ENCODE peak calls at places on chromosomes 5 and 9, in seven cellular contexts. T is endothelial cell of umbilical vein; N is fibroblast of pulmonary artery; Y is endothelial cell; K is CD8-positive, alpha-beta T cell; A is B cell; Z is GM23338. M is an unnamed sample.

GRCh38 chr9:86259557-86259956 is at the start of gene C9orf153:
- DNase-seq in K (no peak), Z (no peak), T (no peak), Y (no peak), N (no peak), A (no peak), M (no peak)

GRCh38 chr9:16487915-16488314 is 382.6 kb downstream of the BNC2 start:
- DNase-seq in T (no peak), Y (no peak), Z (no peak), N (no peak), K (no peak), A (no peak), M (no peak)

GRCh38 chr5:40437452-40437861 is 242.3 kb upstream of the PTGER4 start:
- DNase-seq in K (no peak), A (peak), Z (no peak), Y (no peak), N (peak), T (no peak), M (peak)

GRCh38 chr5:34718516-34718915 is 62.4 kb downstream of the RAI14 start:
- DNase-seq in K (no peak), A (no peak), N (no peak), T (no peak), Z (peak), Y (no peak), M (no peak)

GRCh38 chr5:83715316-83716060 is 5.2 kb downstream of the HAPLN1 start:
- DNase-seq in N (no peak), A (no peak), T (no peak), Z (no peak), Y (no peak), K (no peak), M (no peak)

GRCh38 chr9:68851657-68852056 is 146.6 kb downstream of the PIP5K1B start:
- DNase-seq in T (no peak), Y (no peak), K (no peak), Z (no peak), A (no peak), N (no peak), M (no peak)

GRCh38 chr5:177473461-177473991 is at the start of gene DBN1:
- DNase-seq in T (peak), Z (peak), N (peak), A (no peak), Y (peak), K (no peak), M (peak)

GRCh38 chr5:139752506-139753350 is 42.9 kb upstream of the PSD2 start:
- DNase-seq in N (no peak), Z (no peak), T (no peak), K (no peak), A (no peak), Y (no peak), M (no peak)

GRCh38 chr9:70924905-70925547 is 196.4 kb downstream of the TRPM3 start:
- DNase-seq in Y (peak), N (peak), Z (peak), K (no peak), T (peak), A (peak), M (peak)

GRCh38 chr5:10933141-10933540 is 172.1 kb upstream of the DAP start:
- DNase-seq in Z (no peak), A (no peak), K (no peak), T (no peak), N (no peak), Y (no peak), M (no peak)

GRCh38 chr9:72185561-72185960 is 36.3 kb downstream of the GDA start:
- DNase-seq in N (no peak), A (no peak), Y (no peak), K (no peak), Z (no peak), T (no peak), M (no peak)

GRCh38 chr5:116130471-116130870 is 45.6 kb downstream of the COMMD10 start:
- DNase-seq in N (peak), Y (no peak), T (no peak), Z (no peak), A (no peak), K (no peak), M (no peak)

GRCh38 chr5:177510567-177511053 is 984 bp upstream of the DOK3 start:
- DNase-seq in Y (no peak), K (no peak), A (peak), T (no peak), N (no peak), Z (no peak), M (no peak)

GRCh38 chr5:128358826-128359225 is 179.2 kb downstream of the FBN2 start:
- DNase-seq in T (no peak), K (no peak), A (no peak), Z (no peak), Y (no peak), N (no peak), M (no peak)

GRCh38 chr5:39605966-39606591 is 181.3 kb upstream of the DAB2 start:
- DNase-seq in N (peak), A (no peak), T (peak), Y (no peak), Z (no peak), K (no peak), M (no peak)

GRCh38 chr5:55850839-55851674 is at the start of gene IL31RA:
- DNase-seq in K (no peak), A (no peak), Z (no peak), T (peak), Y (no peak), N (peak), M (no peak)

GRCh38 chr5:107067391-107067790 is 603.3 kb downstream of the EFNA5 start:
- DNase-seq in T (no peak), Z (peak), Y (no peak), N (no peak), K (no peak), A (no peak), M (no peak)

GRCh38 chr5:56302027-56302426 is 68.9 kb upstream of the ANKRD55 start:
- DNase-seq in A (no peak), Y (no peak), N (peak), Z (no peak), K (no peak), T (peak), M (no peak)

GRCh38 chr5:124061663-124062062 is 549.7 kb downstream of the CSNK1G3 start:
- DNase-seq in K (no peak), A (no peak), Y (no peak), Z (no peak), N (peak), T (no peak), M (no peak)

GRCh38 chr9:13279284-13280162 is at the start of gene MPDZ:
- DNase-seq in Z (peak), K (no peak), N (peak), A (no peak), Y (peak), T (peak), M (peak)

GRCh38 chr5:1268666-1269065 is 26.2 kb downstream of the TERT start:
- DNase-seq in T (no peak), N (no peak), A (no peak), Z (no peak), Y (no peak), K (peak), M (no peak)

GRCh38 chr5:58582411-58583393 is at the start of gene RAB3C:
- DNase-seq in Z (peak), N (peak), T (peak), A (peak), K (no peak), Y (peak), M (peak)

GRCh38 chr5:43043400-43043756 is 3.3 kb upstream of the ANXA2R start:
- DNase-seq in N (no peak), K (no peak), T (no peak), Z (no peak), Y (no peak), A (no peak), M (no peak)

GRCh38 chr5:43041669-43042175 is 1.6 kb upstream of the ANXA2R start:
- DNase-seq in Y (peak), K (no peak), T (peak), Z (peak), N (peak), A (peak), M (no peak)

GRCh38 chr5:43041131-43041668 is 1.1 kb upstream of the ANXA2R start:
- DNase-seq in T (no peak), N (peak), K (no peak), A (peak), Z (no peak), Y (no peak), M (no peak)

GRCh38 chr5:43042626-43043399 is 2.7 kb upstream of the ANXA2R start:
- DNase-seq in N (peak), Z (peak), Y (peak), T (peak), K (peak), A (peak), M (peak)

GRCh38 chr5:43042176-43042625 is 2.1 kb upstream of the ANXA2R start:
- DNase-seq in Y (peak), A (peak), T (no peak), N (peak), Z (peak), K (peak), M (peak)
- TF ChIP-seq CTCF in Y (no peak), A (no peak), T (peak), N (peak), Z (no peak), K (no peak), M (peak)

GRCh38 chr5:94154672-94155071 is 413.3 kb upstream of the POU5F2 start:
- DNase-seq in N (no peak), Y (no peak), T (no peak), Z (no peak), K (no peak), A (no peak), M (no peak)

GRCh38 chr5:94159144-94159543 is 417.7 kb upstream of the POU5F2 start:
- DNase-seq in Y (no peak), T (no peak), K (no peak), A (no peak), N (no peak), Z (peak), M (no peak)

GRCh38 chr5:94153736-94154450 is 412.5 kb upstream of the POU5F2 start:
- DNase-seq in K (no peak), Z (no peak), Y (no peak), T (no peak), A (no peak), N (peak), M (no peak)

GRCh38 chr5:94157704-94158608 is 416.6 kb upstream of the POU5F2 start:
- DNase-seq in T (no peak), A (no peak), Y (no peak), K (no peak), Z (peak), N (no peak), M (no peak)
- TF ChIP-seq CTCF in T (no peak), A (no peak), Y (no peak), K (no peak), Z (peak), N (no peak), M (no peak)

GRCh38 chr5:172288465-172288864 is 4.9 kb upstream of the UBTD2 start:
- DNase-seq in N (no peak), T (no peak), Z (no peak), K (no peak), A (no peak), Y (no peak), M (no peak)

GRCh38 chr5:172293745-172294342 is 10.3 kb upstream of the UBTD2 start:
- DNase-seq in Y (no peak), N (no peak), Z (no peak), T (no peak), K (no peak), A (no peak), M (no peak)

GRCh38 chr5:172294831-172295230 is 11.3 kb upstream of the UBTD2 start:
- DNase-seq in T (no peak), N (no peak), Z (no peak), Y (no peak), A (no peak), K (no peak), M (no peak)

GRCh38 chr5:172293054-172293744 is 9.6 kb upstream of the UBTD2 start:
- DNase-seq in Z (peak), T (peak), A (peak), Y (peak), N (peak), K (peak), M (peak)
- TF ChIP-seq CTCF in Z (peak), T (peak), A (peak), Y (peak), N (peak), K (peak), M (peak)

GRCh38 chr9:101457003-101457402 is 21.4 kb upstream of the ALDOB start:
- DNase-seq in Y (no peak), K (no peak), A (no peak), N (no peak), T (no peak), Z (peak), M (no peak)
- TF ChIP-seq CTCF in Y (no peak), K (no peak), A (no peak), N (no peak), T (no peak), Z (peak), M (no peak)

DNA sequence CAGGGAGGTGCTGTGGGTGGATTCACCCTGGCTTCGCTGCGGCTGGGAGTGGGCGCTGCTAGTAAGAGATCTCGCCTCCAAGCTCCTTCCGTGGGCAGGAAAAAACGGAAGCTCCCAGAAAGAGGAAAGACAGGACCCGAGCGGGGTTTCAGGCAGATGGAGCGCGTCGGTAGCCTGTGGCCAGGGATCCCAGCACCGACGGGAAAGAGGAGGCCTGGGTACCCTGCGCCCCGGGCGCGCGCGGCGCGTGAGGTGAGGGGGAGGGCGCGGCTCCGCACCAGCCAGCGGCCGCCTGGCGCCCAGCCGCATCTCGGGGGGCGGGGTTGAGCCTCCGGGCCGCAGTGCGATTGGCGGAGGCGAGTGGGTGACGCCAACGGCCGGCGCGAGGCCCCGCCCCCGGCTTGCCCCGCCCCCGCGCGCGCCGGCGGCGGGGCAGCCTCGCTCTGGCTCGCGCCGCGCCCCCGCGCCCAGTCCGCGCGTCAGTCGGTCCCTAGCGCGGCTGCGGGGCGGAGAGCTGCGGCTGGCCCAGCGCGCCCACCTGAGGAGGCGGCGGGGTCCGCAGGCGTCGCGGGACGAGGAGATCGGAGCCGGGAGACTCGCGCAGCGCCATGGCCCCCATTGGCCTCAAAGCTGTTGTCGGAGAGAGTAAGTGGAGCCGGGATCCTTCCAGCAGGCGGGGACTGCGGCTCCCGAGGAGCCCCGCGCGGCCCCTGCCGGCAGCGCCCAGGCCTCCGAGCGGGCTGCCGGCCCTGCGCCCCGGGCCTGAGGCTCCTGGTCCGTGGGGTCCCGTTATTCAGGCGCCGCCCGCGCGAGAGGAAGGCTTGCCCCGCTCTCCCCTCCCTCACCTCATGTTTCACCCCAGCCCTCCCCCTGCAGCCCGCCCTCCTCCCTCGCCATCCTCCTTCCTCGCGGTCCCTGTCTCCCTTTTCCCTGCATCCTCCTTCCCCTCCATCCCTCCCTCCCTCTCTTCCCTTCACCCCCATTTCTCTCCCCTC is at the start of gene STXBP1:
- DNase-seq in Z (peak), A (peak), T (peak), K (peak), N (peak), Y (peak), M (peak)
- TF ChIP-seq CTCF in Z (no peak), A (no peak), T (no peak), K (no peak), N (no peak), Y (no peak), M (no peak)

DNA sequence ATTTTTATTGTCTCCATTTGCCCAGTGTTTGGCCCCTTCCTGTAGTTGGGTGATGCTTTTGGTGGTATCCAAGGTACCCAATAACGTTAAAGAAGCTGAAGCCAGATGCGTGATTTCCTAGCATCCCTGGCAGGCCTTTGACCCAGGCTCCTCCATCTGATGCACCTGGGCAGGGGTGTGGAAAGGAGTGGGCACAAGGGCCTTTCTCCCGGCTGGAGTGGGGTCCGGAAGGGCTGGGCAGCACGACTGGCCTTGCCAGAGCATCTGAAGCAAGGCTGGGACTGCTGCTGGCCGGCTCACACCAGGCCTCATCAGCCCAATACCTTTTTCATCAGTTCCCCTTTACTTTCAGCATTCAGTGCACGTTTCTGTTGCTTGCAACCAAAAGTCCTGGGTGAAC is 220.2 kb downstream of the FANCC start:
- DNase-seq in Y (no peak), T (no peak), Z (no peak), K (no peak), A (no peak), N (no peak), M (no peak)
- TF ChIP-seq CTCF in Y (no peak), T (no peak), Z (no peak), K (no peak), A (no peak), N (no peak), M (no peak)

M was measured in GM13977.